ENCODE peak calls at places on chromosomes 6 and 20, in seven cellular contexts. I is fibroblast of lung, H is heart left ventricle, A is astrocyte of the spinal cord, E is uterus, D is right lobe of liver, R is cardiac muscle cell. W is an unnamed sample.

GRCh38 chr6:106512958-106513480 is 116.3 kb downstream of the RTN4IP1 start:
- DNase-seq in R (no peak), A (peak; percentile 25), E (no peak), I (no peak), H (no peak), D (no peak), W (no peak)

GRCh38 chr6:81242634-81243033 is 509.8 kb downstream of the TENT5A start:
- DNase-seq in I (peak; percentile 55), D (no peak), E (no peak), A (peak; percentile 45), R (no peak), H (no peak), W (no peak)

GRCh38 chr6:34063641-34064040 is 82.2 kb downstream of the GRM4 start:
- DNase-seq in R (no peak), H (no peak), A (no peak), D (no peak), I (no peak), E (peak; percentile 49), W (no peak)

GRCh38 chr6:35808688-35809087 is 3.5 kb downstream of the LHFPL5 start:
- DNase-seq in D (no peak), E (no peak), R (no peak), I (no peak), H (no peak), A (no peak), W (no peak)

GRCh38 chr6:124962617-124963415 is 579 bp downstream of the RNF217 start:
- DNase-seq in I (peak; percentile 52), D (peak; percentile 71), A (peak; percentile 53), E (peak; percentile 32), R (peak; percentile 53), H (peak; percentile 36), W (no peak)

GRCh38 chr6:71473908-71474307 is 185.3 kb downstream of the OGFRL1 start:
- DNase-seq in H (peak; percentile 70), R (no peak), D (no peak), I (peak; percentile 97), A (peak; percentile 93), E (peak; percentile 50), W (peak; percentile 97)

GRCh38 chr6:150770631-150771030 is 94.9 kb upstream of the MTHFD1L start:
- DNase-seq in R (no peak), A (no peak), I (peak; percentile 42), H (no peak), D (no peak), E (no peak), W (no peak)

GRCh38 chr6:148524509-148524908 is 181.9 kb downstream of the SASH1 start:
- DNase-seq in D (no peak), E (no peak), I (peak; percentile 89), H (no peak), A (peak; percentile 89), R (no peak), W (peak; percentile 76)

GRCh38 chr6:132520953-132521352 is 8.0 kb upstream of the STX7 start:
- DNase-seq in A (peak; percentile 35), R (no peak), I (peak; percentile 58), E (no peak), D (no peak), H (no peak), W (no peak)

GRCh38 chr6:127775371-127775770 is 125.5 kb downstream of the THEMIS start:
- DNase-seq in E (no peak), I (no peak), H (no peak), D (no peak), R (no peak), A (no peak), W (no peak)

GRCh38 chr20:44396790-44397189 is 41.3 kb downstream of the HNF4A start:
- DNase-seq in I (no peak), H (no peak), A (no peak), E (no peak), D (no peak), R (no peak), W (no peak)

GRCh38 chr6:152170702-152171667 is 363.5 kb downstream of the ESR1 start:
- DNase-seq in A (peak; percentile 82), H (no peak), D (no peak), I (peak; percentile 97), R (no peak), E (no peak), W (peak; percentile 94)

GRCh38 chr6:43455034-43455747 is at the start of gene DLK2:
- DNase-seq in H (no peak), A (no peak), R (peak; percentile 52), E (no peak), D (no peak), I (no peak), W (no peak)

GRCh38 chr6:16521528-16521927 is 239.7 kb downstream of the ATXN1 start:
- DNase-seq in R (no peak), I (no peak), D (no peak), E (no peak), A (no peak), H (no peak), W (no peak)

GRCh38 chr6:166575190-166575589 is 11.3 kb downstream of the RAMACL start:
- DNase-seq in A (no peak), R (no peak), H (peak; percentile 74), D (no peak), E (peak; percentile 88), I (peak; percentile 38), W (no peak)

GRCh38 chr6:43052842-43053544 is 658 bp downstream of the CUL7 start:
- DNase-seq in D (peak; percentile 49), H (peak; percentile 40), R (peak; percentile 34), A (peak; percentile 26), I (peak; percentile 20), E (peak; percentile 27), W (peak; percentile 12)

DNA sequence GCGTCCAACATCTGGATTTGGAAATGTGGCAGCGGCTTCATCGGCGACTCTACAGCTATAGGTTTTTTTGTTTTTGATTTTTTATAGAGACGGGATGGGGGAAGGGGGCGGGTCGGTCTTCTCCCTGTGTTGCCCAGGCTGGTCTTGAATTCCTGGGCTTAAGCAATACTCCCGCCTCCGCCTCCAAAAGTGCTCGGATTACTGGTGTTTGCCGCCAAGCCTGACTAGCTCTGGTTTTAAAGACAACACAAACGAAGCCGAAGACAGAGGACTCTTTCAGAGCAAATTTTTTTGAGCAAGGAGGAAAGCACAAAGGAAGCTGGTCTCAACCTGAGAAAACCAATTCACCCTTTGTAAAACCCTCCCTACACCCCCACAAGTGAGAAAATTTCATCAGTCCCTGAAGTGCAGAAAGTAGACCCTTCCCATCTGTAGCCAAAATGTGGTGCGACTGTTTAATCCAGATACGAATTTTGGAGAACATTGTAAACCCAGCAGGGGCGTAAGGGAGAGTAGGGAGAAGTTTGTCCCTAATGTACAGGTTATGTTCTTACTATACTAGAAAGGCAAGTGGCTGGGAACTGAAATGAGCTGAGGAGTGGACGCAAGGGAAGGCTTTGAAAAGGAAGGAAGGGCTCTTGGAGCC is 185.9 kb downstream of the TRIM27 start:
- DNase-seq in I (no peak), E (no peak), D (no peak), R (no peak), A (no peak), H (no peak), W (no peak)
- H3K4me3 ChIP-seq in I (no peak overlapping the region), E (no peak overlapping the region), D (no peak overlapping the region), R (no peak overlapping the region), A (no peak overlapping the region), H (no peak overlapping the region), W (no peak overlapping the region)

GRCh38 chr6:111566222-111566717 is 39.4 kb downstream of the TRAF3IP2 start:
- DNase-seq in R (no peak), I (no peak), D (no peak), E (no peak), H (no peak), A (no peak), W (no peak)

GRCh38 chr6:111562271-111562670 is 43.4 kb downstream of the TRAF3IP2 start:
- DNase-seq in D (no peak), I (no peak), E (no peak), H (no peak), R (no peak), A (no peak), W (no peak)

GRCh38 chr6:111563581-111563980 is 42.1 kb downstream of the TRAF3IP2 start:
- DNase-seq in H (no peak), I (no peak), E (no peak), D (no peak), R (no peak), A (no peak), W (no peak)

GRCh38 chr6:111565316-111566221 is 40.1 kb downstream of the TRAF3IP2 start:
- DNase-seq in D (no peak), H (no peak), I (no peak), R (no peak), E (peak; percentile 82), A (no peak), W (no peak)

DNA sequence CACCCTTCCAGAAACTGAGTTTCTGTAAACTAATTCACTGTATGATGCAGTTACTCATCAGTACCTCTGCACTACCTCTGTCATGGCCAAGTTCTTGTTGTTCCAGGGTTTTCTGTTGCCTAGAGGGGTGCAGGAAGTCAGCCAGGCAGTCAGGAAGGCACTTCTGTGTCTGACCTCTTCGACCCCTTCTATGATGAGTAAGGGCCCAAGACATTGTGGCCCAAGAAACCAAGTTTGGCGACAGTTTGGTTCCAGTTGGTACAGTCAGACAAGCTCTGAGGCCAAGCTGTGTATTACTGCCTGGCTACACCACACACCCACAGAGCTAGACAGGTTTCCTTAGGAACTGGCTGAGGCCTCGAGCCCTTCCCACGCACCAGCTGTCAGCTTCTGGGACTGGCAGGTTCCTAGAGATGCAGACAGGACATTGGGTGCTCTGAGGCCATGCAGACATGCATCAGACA is 41.2 kb downstream of the TRAF3IP2 start:
- DNase-seq in I (peak; percentile 74), H (peak; percentile 88), A (peak; percentile 51), D (no peak), E (peak; percentile 76), R (no peak), W (no peak)
- TF ChIP-seq CTCF in I (peak; percentile 4), H (no peak), A (no peak), D (no peak), E (peak; percentile 6), R (no peak), W (no peak)

GRCh38 chr20:49285233-49285668 is 7.4 kb upstream of the ZNFX1 start:
- DNase-seq in I (no peak), D (no peak), A (no peak), R (no peak), H (no peak), E (no peak), W (no peak)
- H3K4me3 ChIP-seq in I (peak overlapping the region; percentile 5), D (no peak overlapping the region), A (no peak overlapping the region), R (no peak overlapping the region), H (no peak overlapping the region), E (no peak overlapping the region), W (peak overlapping the region; percentile 3)

GRCh38 chr6:68317366-68317765 is 317.7 kb upstream of the ADGRB3 start:
- DNase-seq in E (no peak), A (no peak), H (no peak), I (no peak), D (no peak), R (no peak), W (no peak)

DNA sequence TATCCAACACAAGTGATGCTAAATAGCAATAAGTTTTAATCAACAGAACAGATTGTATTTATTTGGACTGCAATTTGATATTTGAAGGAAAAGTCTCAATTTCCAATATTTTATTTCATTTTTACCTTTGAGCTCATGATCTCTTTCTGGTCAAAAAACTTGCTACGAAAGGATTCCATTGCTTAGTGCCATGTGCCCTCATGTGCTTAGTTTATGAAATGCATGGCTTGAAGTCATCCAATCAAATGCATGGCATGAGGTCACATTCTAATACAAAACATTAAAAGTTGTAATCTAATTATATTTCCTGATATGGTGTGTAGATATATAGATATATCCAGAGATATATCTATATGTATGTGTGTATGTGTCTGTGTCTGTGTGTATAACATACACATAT is 321.2 kb upstream of the ADGRB3 start:
- DNase-seq in E (no peak), R (peak; percentile 4), I (peak; percentile 18), A (peak; percentile 46), D (no peak), H (no peak), W (peak; percentile 17)
- TF ChIP-seq CTCF in E (no peak), R (peak; percentile 48), I (peak; percentile 47), A (peak; percentile 56), D (no peak), H (no peak), W (peak; percentile 57)

W was measured in brain microvascular endothelial cell.